ENCODE peak calls at places on chromosomes 6 and 20, in eight cellular contexts. P, U, M, H, K, F, D and E are unnamed samples. For H3K9me2, the result is how much of the 10 kb centered on the place peaks cover.

GRCh38 chr20:19327401-19327800 is 115.0 kb downstream of the SLC24A3 start:
- DNase-seq in D (no peak), H (no peak), K (no peak), M (no peak), F (no peak), P (no peak), U (no peak), E (no peak)

GRCh38 chr6:163793584-163793983 is 379.1 kb downstream of the QKI start:
- DNase-seq in M (peak), H (no peak), F (peak), K (no peak), U (peak), D (no peak), P (no peak), E (peak)

GRCh38 chr20:35305682-35306556 is 13.7 kb upstream of the FAM83C start:
- DNase-seq in F (peak), H (no peak), D (no peak), U (peak), P (no peak), M (peak), K (no peak), E (peak)

GRCh38 chr6:71248306-71248705 is 40.3 kb upstream of the OGFRL1 start:
- DNase-seq in K (peak), F (peak), H (peak), U (peak), M (no peak), D (no peak), P (no peak), E (peak)

GRCh38 chr6:26195924-26196845 is 109.0 kb downstream of the HFE start:
- DNase-seq in U (peak), K (peak), F (peak), P (peak), H (no peak), D (no peak), M (no peak), E (no peak)

GRCh38 chr6:143293526-143293925 is 157.0 kb downstream of the ADAT2 start:
- DNase-seq in P (no peak), U (no peak), F (no peak), D (no peak), K (no peak), H (no peak), M (no peak), E (no peak)

GRCh38 chr6:127117979-127118504 is 429 bp upstream of the RSPO3 start:
- DNase-seq in F (no peak), U (peak), M (no peak), H (no peak), P (no peak), D (peak), K (no peak), E (no peak)

GRCh38 chr6:70860920-70861319 is 95.9 kb downstream of the B3GAT2 start:
- DNase-seq in U (no peak), H (no peak), F (no peak), P (no peak), K (no peak), D (no peak), M (no peak), E (no peak)

GRCh38 chr20:48329676-48330644 is 497.8 kb downstream of the PREX1 start:
- DNase-seq in P (no peak), M (no peak), K (peak), H (peak), F (peak), D (peak), U (peak), E (no peak)

GRCh38 chr6:161038229-161039003 is 46.8 kb downstream of the MAP3K4 start:
- DNase-seq in D (no peak), K (no peak), M (peak), H (no peak), P (no peak), F (peak), U (peak), E (no peak)

GRCh38 chr6:38755207-38755606 is 40.1 kb downstream of the DNAH8 start:
- DNase-seq in U (no peak), M (peak), K (no peak), P (no peak), F (peak), D (no peak), H (no peak), E (no peak)
- H3K9me2 ChIP-seq in U (under half), M (under half), K (under half), P (under half), F (under half), D (under half), H (under half), E (under half)

GRCh38 chr6:53059648-53060589 is 5.3 kb upstream of the FBXO9 start:
- DNase-seq in K (peak), F (no peak), D (peak), H (no peak), M (no peak), U (peak), P (no peak), E (no peak)
- TF ChIP-seq EZH2phosphoT487 in K (no peak), F (no peak), D (no peak), H (no peak), M (no peak), U (no peak), P (no peak), E (no peak)

GRCh38 chr20:18137412-18138265 is at the start of the genes KAT14 and PET117:
- DNase-seq in F (peak), M (peak), P (peak), U (peak), D (peak), H (peak), K (peak), E (peak)
- H3K9me2 ChIP-seq in F (under half), M (under half), P (under half), U (under half), D (under half), H (under half), K (under half), E (under half)

DNA sequence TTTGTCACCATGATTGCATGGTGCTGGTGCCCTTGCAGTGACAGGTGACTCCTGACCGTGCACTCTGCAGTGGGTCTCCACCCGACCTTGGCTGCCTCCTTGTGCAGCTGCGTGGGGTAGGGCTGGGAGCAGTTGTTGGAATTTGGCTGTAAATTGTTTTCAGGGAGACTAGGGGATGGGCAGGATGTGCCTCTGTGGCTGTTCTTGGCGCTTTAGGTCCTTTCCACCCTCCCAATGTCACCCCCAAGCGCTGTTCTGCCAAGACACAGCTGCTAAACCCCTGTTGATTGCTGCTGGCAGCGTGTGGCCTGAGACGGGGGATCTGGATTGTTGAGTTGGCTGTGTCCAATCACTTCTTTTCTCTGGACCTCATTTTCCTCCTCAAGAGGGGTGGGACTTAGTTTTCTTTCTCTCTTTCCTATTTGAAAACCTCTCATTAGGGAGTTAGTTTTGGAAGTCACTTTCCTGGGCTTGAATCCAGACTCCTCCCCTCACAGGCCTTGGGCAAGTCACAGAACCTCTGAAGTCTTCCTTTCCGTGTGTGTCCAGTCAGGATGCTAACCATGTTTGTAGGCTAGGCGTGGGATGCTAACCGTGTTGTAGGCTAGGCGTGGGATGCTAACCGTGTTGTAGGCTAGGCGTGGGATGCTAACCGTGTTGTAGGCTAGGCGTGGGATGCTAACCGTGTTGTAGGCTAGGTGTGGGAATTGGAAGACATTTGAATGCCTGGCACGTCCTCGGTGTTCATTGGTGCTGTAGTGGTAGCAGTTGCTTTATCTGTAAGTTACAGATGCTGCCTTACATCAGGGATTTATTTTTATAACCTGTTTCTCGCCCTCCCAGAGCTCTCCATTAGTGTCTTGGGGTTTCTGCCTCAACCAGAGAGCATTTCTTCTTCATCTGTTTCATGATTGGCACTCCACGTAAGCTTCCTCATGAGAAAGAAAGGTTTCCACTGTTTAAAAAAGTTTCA is 8.6 kb downstream of the IGF2R start:
- DNase-seq in K (no peak), F (no peak), M (no peak), U (peak), P (no peak), D (no peak), H (no peak), E (no peak)
- TF ChIP-seq EZH2phosphoT487 in K (no peak), F (no peak), M (no peak), U (no peak), P (no peak), D (no peak), H (no peak), E (no peak)

GRCh38 chr20:7499201-7499600 is 441.1 kb downstream of the HAO1 start:
- DNase-seq in F (no peak), D (no peak), H (no peak), M (no peak), P (no peak), U (no peak), K (no peak), E (no peak)
- H3K9me2 ChIP-seq in F (under half), D (under half), H (under half), M (under half), P (under half), U (under half), K (under half), E (under half)

GRCh38 chr6:17042422-17043147 is 59.3 kb upstream of the STMND1 start:
- DNase-seq in H (peak), F (peak), K (no peak), P (no peak), D (peak), U (peak), M (peak), E (peak)
- TF ChIP-seq EZH2phosphoT487 in H (no peak), F (no peak), K (no peak), P (no peak), D (no peak), U (no peak), M (no peak), E (no peak)